ENCODE peak calls at places on chromosomes 16 and 17, in four cellular contexts. D, R, Z and B are unnamed samples.

GRCh38 chr17:63635787-63636186 is 13.6 kb downstream of the MAP3K3 start:
- DNase-seq in R (no peak), Z (no peak), D (no peak), B (no peak)

GRCh38 chr17:80931421-80932265 is 60.0 kb upstream of the CHMP6 start:
- DNase-seq in R (peak), Z (no peak), D (no peak), B (peak)

GRCh38 chr16:84065536-84066132 is 23.0 kb upstream of the SLC38A8 start:
- DNase-seq in R (peak), D (peak), Z (no peak), B (peak)

GRCh38 chr17:7179317-7180254 is at the start of gene ASGR1:
- DNase-seq in Z (peak), R (no peak), D (no peak), B (no peak)

GRCh38 chr17:80117491-80118401 is 16.4 kb downstream of the GAA start:
- DNase-seq in R (no peak), D (no peak), Z (peak), B (no peak)

GRCh38 chr16:64410306-64410705 is 711.6 kb downstream of the CDH11 start:
- DNase-seq in R (no peak), D (no peak), Z (no peak), B (no peak)

GRCh38 chr16:1688807-1689560 is 10.9 kb downstream of the JPT2 start:
- DNase-seq in Z (no peak), D (no peak), R (peak), B (peak)

GRCh38 chr17:82740906-82741759 is 5.7 kb downstream of the FN3K start:
- DNase-seq in D (no peak), R (no peak), Z (no peak), B (no peak)

GRCh38 chr17:12020595-12021590 is at the start of gene MAP2K4:
- DNase-seq in D (peak), R (peak), Z (peak), B (peak)